ENCODE peak calls at places on chromosome 1, in seven cellular contexts. M, T, I, O, P, C and U are unnamed samples.

GRCh38 chr1:150567341-150567716 is 12.1 kb downstream of the MCL1 start:
- DNase-seq in I (no peak), T (no peak), M (no peak), O (no peak), C (no peak), P (no peak), U (peak)

GRCh38 chr1:203858975-203859374 is 2.4 kb upstream of the SNRPE start:
- DNase-seq in T (no peak), P (no peak), C (no peak), I (no peak), M (no peak), O (no peak), U (no peak)

GRCh38 chr1:29291756-29292155 is 55.4 kb downstream of the PTPRU start:
- DNase-seq in I (no peak), M (no peak), C (no peak), T (no peak), O (no peak), P (no peak), U (no peak)

GRCh38 chr1:203274603-203275381 is 30.5 kb upstream of the BTG2 start:
- DNase-seq in O (no peak), P (no peak), M (no peak), T (no peak), I (no peak), C (peak), U (no peak)

GRCh38 chr1:41954533-41954944 is 35.8 kb upstream of the HIVEP3 start:
- DNase-seq in O (no peak), M (no peak), T (no peak), I (peak), P (no peak), C (no peak), U (no peak)

GRCh38 chr1:236853916-236854601 is 59.0 kb downstream of the MTR start:
- DNase-seq in T (no peak), I (no peak), P (no peak), O (no peak), M (no peak), C (no peak), U (no peak)

GRCh38 chr1:54614024-54614423 is 9.3 kb downstream of the FAM151A start:
- DNase-seq in T (no peak), M (no peak), O (no peak), I (no peak), C (no peak), P (no peak), U (no peak)

GRCh38 chr1:236685917-236686814 is at the start of gene ACTN2:
- DNase-seq in C (peak), I (no peak), O (peak), T (peak), P (peak), M (peak), U (no peak)

GRCh38 chr1:162357681-162358266 is 18.9 kb downstream of the SPATA46 start:
- DNase-seq in T (no peak), M (no peak), I (no peak), C (no peak), P (peak), O (no peak), U (peak)